ENCODE peak calls at places on chromosome 12, in eight cellular contexts. One of them, this sample, is unnamed.

GRCh38 chr12:54371328-54372112 is 7.2 kb upstream of the GPR84 start:
- DNase-seq in GF-D8: no peak
- DNase-seq in SK-N-DZ: no peak
- DNase-seq in endothelial cell: no peak
- DNase-seq in EL: no peak
- DNase-seq in NCI-H1436 treated with DMSO at 0.1 percent for 48 hours: no peak
- DNase-seq in activated T-cell treated with anti-CD3 and anti-CD28 coated beads for 4 hours: no peak
- DNase-seq in sigmoid colon: peak
- DNase-seq in this sample: no peak

GRCh38 chr12:25366159-25366558 is 115.4 kb upstream of the KRAS start:
- DNase-seq in GF-D8: no peak
- DNase-seq in SK-N-DZ: peak
- DNase-seq in endothelial cell: no peak
- DNase-seq in EL: no peak
- DNase-seq in NCI-H1436 treated with DMSO at 0.1 percent for 48 hours: no peak
- DNase-seq in activated T-cell treated with anti-CD3 and anti-CD28 coated beads for 4 hours: no peak
- DNase-seq in sigmoid colon: no peak
- DNase-seq in this sample: no peak

GRCh38 chr12:24560867-24561266 is 388.0 kb downstream of the BCAT1 start:
- DNase-seq in GF-D8: no peak
- DNase-seq in SK-N-DZ: peak
- DNase-seq in endothelial cell: no peak
- DNase-seq in EL: no peak
- DNase-seq in NCI-H1436 treated with DMSO at 0.1 percent for 48 hours: no peak
- DNase-seq in activated T-cell treated with anti-CD3 and anti-CD28 coated beads for 4 hours: no peak
- DNase-seq in sigmoid colon: no peak
- DNase-seq in this sample: no peak

GRCh38 chr12:106345739-106346138 is 11.8 kb upstream of the POLR3B start:
- DNase-seq in GF-D8: no peak
- DNase-seq in SK-N-DZ: peak
- DNase-seq in endothelial cell: peak
- DNase-seq in EL: peak
- DNase-seq in NCI-H1436 treated with DMSO at 0.1 percent for 48 hours: no peak
- DNase-seq in activated T-cell treated with anti-CD3 and anti-CD28 coated beads for 4 hours: no peak
- DNase-seq in sigmoid colon: no peak
- DNase-seq in this sample: no peak

GRCh38 chr12:49937639-49938300 is 12.8 kb upstream of the AQP2 start:
- DNase-seq in GF-D8: no peak
- DNase-seq in SK-N-DZ: no peak
- DNase-seq in endothelial cell: no peak
- DNase-seq in EL: no peak
- DNase-seq in NCI-H1436 treated with DMSO at 0.1 percent for 48 hours: no peak
- DNase-seq in activated T-cell treated with anti-CD3 and anti-CD28 coated beads for 4 hours: no peak
- DNase-seq in sigmoid colon: no peak
- DNase-seq in this sample: no peak

GRCh38 chr12:98532687-98533304 is 17.4 kb downstream of the TMPO start:
- DNase-seq in GF-D8: peak
- DNase-seq in SK-N-DZ: peak
- DNase-seq in endothelial cell: peak
- DNase-seq in EL: peak
- DNase-seq in NCI-H1436 treated with DMSO at 0.1 percent for 48 hours: no peak
- DNase-seq in activated T-cell treated with anti-CD3 and anti-CD28 coated beads for 4 hours: no peak
- DNase-seq in sigmoid colon: no peak
- DNase-seq in this sample: no peak

GRCh38 chr12:95202691-95203476 is 14.4 kb downstream of the FGD6 start:
- DNase-seq in GF-D8: no peak
- DNase-seq in SK-N-DZ: no peak
- DNase-seq in endothelial cell: no peak
- DNase-seq in EL: peak
- DNase-seq in NCI-H1436 treated with DMSO at 0.1 percent for 48 hours: no peak
- DNase-seq in activated T-cell treated with anti-CD3 and anti-CD28 coated beads for 4 hours: no peak
- DNase-seq in sigmoid colon: no peak
- DNase-seq in this sample: no peak

GRCh38 chr12:26286186-26286585 is 90.8 kb downstream of the SSPN start:
- DNase-seq in GF-D8: no peak
- DNase-seq in SK-N-DZ: no peak
- DNase-seq in endothelial cell: no peak
- DNase-seq in EL: no peak
- DNase-seq in NCI-H1436 treated with DMSO at 0.1 percent for 48 hours: no peak
- DNase-seq in activated T-cell treated with anti-CD3 and anti-CD28 coated beads for 4 hours: no peak
- DNase-seq in sigmoid colon: no peak
- DNase-seq in this sample: no peak

GRCh38 chr12:21627924-21628323 is 23.3 kb upstream of the GYS2 start:
- DNase-seq in GF-D8: no peak
- DNase-seq in SK-N-DZ: no peak
- DNase-seq in endothelial cell: no peak
- DNase-seq in EL: no peak
- DNase-seq in NCI-H1436 treated with DMSO at 0.1 percent for 48 hours: no peak
- DNase-seq in activated T-cell treated with anti-CD3 and anti-CD28 coated beads for 4 hours: no peak
- DNase-seq in sigmoid colon: no peak
- DNase-seq in this sample: no peak

GRCh38 chr12:85951823-85952222 is 77.7 kb downstream of the NTS start:
- DNase-seq in GF-D8: no peak
- DNase-seq in SK-N-DZ: peak
- DNase-seq in endothelial cell: no peak
- DNase-seq in EL: no peak
- DNase-seq in NCI-H1436 treated with DMSO at 0.1 percent for 48 hours: no peak
- DNase-seq in activated T-cell treated with anti-CD3 and anti-CD28 coated beads for 4 hours: no peak
- DNase-seq in sigmoid colon: no peak
- DNase-seq in this sample: no peak

GRCh38 chr12:84787253-84787652 is 125.3 kb downstream of the SLC6A15 start:
- DNase-seq in GF-D8: no peak
- DNase-seq in SK-N-DZ: no peak
- DNase-seq in endothelial cell: no peak
- DNase-seq in EL: no peak
- DNase-seq in NCI-H1436 treated with DMSO at 0.1 percent for 48 hours: no peak
- DNase-seq in activated T-cell treated with anti-CD3 and anti-CD28 coated beads for 4 hours: no peak
- DNase-seq in sigmoid colon: no peak
- DNase-seq in this sample: no peak

GRCh38 chr12:89645434-89645833 is 63.2 kb downstream of the ATP2B1 start:
- DNase-seq in GF-D8: no peak
- DNase-seq in SK-N-DZ: no peak
- DNase-seq in endothelial cell: no peak
- DNase-seq in EL: no peak
- DNase-seq in NCI-H1436 treated with DMSO at 0.1 percent for 48 hours: no peak
- DNase-seq in activated T-cell treated with anti-CD3 and anti-CD28 coated beads for 4 hours: no peak
- DNase-seq in sigmoid colon: no peak
- DNase-seq in this sample: no peak

GRCh38 chr12:103956515-103957027 is 9.1 kb upstream of the TDG start:
- DNase-seq in GF-D8: no peak
- DNase-seq in SK-N-DZ: no peak
- DNase-seq in endothelial cell: no peak
- DNase-seq in EL: no peak
- DNase-seq in NCI-H1436 treated with DMSO at 0.1 percent for 48 hours: no peak
- DNase-seq in activated T-cell treated with anti-CD3 and anti-CD28 coated beads for 4 hours: no peak
- DNase-seq in sigmoid colon: no peak
- DNase-seq in this sample: peak

GRCh38 chr12:103561174-103561573 is 25.9 kb upstream of the STAB2 start:
- DNase-seq in GF-D8: no peak
- DNase-seq in SK-N-DZ: no peak
- DNase-seq in endothelial cell: no peak
- DNase-seq in EL: peak
- DNase-seq in NCI-H1436 treated with DMSO at 0.1 percent for 48 hours: no peak
- DNase-seq in activated T-cell treated with anti-CD3 and anti-CD28 coated beads for 4 hours: no peak
- DNase-seq in sigmoid colon: no peak
- DNase-seq in this sample: no peak

GRCh38 chr12:65894127-65894526 is 69.8 kb downstream of the HMGA2 start:
- DNase-seq in GF-D8: no peak
- DNase-seq in SK-N-DZ: no peak
- DNase-seq in endothelial cell: no peak
- DNase-seq in EL: peak
- DNase-seq in NCI-H1436 treated with DMSO at 0.1 percent for 48 hours: no peak
- DNase-seq in activated T-cell treated with anti-CD3 and anti-CD28 coated beads for 4 hours: no peak
- DNase-seq in sigmoid colon: no peak
- DNase-seq in this sample: no peak

GRCh38 chr12:86194721-86195120 is 61.5 kb downstream of the MGAT4C start:
- DNase-seq in GF-D8: no peak
- DNase-seq in SK-N-DZ: no peak
- DNase-seq in endothelial cell: no peak
- DNase-seq in EL: no peak
- DNase-seq in NCI-H1436 treated with DMSO at 0.1 percent for 48 hours: no peak
- DNase-seq in activated T-cell treated with anti-CD3 and anti-CD28 coated beads for 4 hours: no peak
- DNase-seq in sigmoid colon: no peak
- DNase-seq in this sample: no peak

GRCh38 chr12:124231980-124232653 is 62.8 kb upstream of the RFLNA start:
- DNase-seq in GF-D8: no peak
- DNase-seq in SK-N-DZ: no peak
- DNase-seq in endothelial cell: no peak
- DNase-seq in EL: no peak
- DNase-seq in NCI-H1436 treated with DMSO at 0.1 percent for 48 hours: peak
- DNase-seq in activated T-cell treated with anti-CD3 and anti-CD28 coated beads for 4 hours: no peak
- DNase-seq in sigmoid colon: no peak
- DNase-seq in this sample: no peak

GRCh38 chr12:104370989-104371870 is 67.7 kb downstream of the EID3 start:
- DNase-seq in GF-D8: no peak
- DNase-seq in SK-N-DZ: no peak
- DNase-seq in endothelial cell: peak
- DNase-seq in EL: peak
- DNase-seq in NCI-H1436 treated with DMSO at 0.1 percent for 48 hours: no peak
- DNase-seq in activated T-cell treated with anti-CD3 and anti-CD28 coated beads for 4 hours: no peak
- DNase-seq in sigmoid colon: no peak
- DNase-seq in this sample: no peak

GRCh38 chr12:2286461-2287131 is 233.8 kb downstream of the CACNA1C start:
- DNase-seq in GF-D8: no peak
- DNase-seq in SK-N-DZ: no peak
- DNase-seq in endothelial cell: no peak
- DNase-seq in EL: peak
- DNase-seq in NCI-H1436 treated with DMSO at 0.1 percent for 48 hours: no peak
- DNase-seq in activated T-cell treated with anti-CD3 and anti-CD28 coated beads for 4 hours: no peak
- DNase-seq in sigmoid colon: no peak
- DNase-seq in this sample: no peak

GRCh38 chr12:27576667-27577347 is 52.8 kb downstream of the PPFIBP1 start:
- DNase-seq in GF-D8: no peak
- DNase-seq in SK-N-DZ: no peak
- DNase-seq in endothelial cell: no peak
- DNase-seq in EL: no peak
- DNase-seq in NCI-H1436 treated with DMSO at 0.1 percent for 48 hours: no peak
- DNase-seq in activated T-cell treated with anti-CD3 and anti-CD28 coated beads for 4 hours: no peak
- DNase-seq in sigmoid colon: no peak
- DNase-seq in this sample: no peak

GRCh38 chr12:24270965-24271364 is 321.5 kb upstream of the SOX5 start:
- DNase-seq in GF-D8: no peak
- DNase-seq in SK-N-DZ: no peak
- DNase-seq in endothelial cell: no peak
- DNase-seq in EL: no peak
- DNase-seq in NCI-H1436 treated with DMSO at 0.1 percent for 48 hours: no peak
- DNase-seq in activated T-cell treated with anti-CD3 and anti-CD28 coated beads for 4 hours: no peak
- DNase-seq in sigmoid colon: no peak
- DNase-seq in this sample: no peak